ENCODE peak calls at places on chromosomes 1 and 21, in eight cellular contexts. W is tibial artery; Z is brain microvascular endothelial cell; H is Calu3; G is mammary epithelial cell; F is astrocyte of the cerebellum; I is WTC11; Y is CD4-positive, alpha-beta T cell. T is an unnamed sample.

GRCh38 chr1:162141273-162142023 is 72.0 kb downstream of the NOS1AP start:
- DNase-seq in G (peak), H (no peak), W (no peak), I (no peak), Y (no peak), Z (peak), F (peak), T (no peak)

GRCh38 chr1:39754026-39754569 is 15.4 kb downstream of the PPIE start:
- DNase-seq in F (peak), G (no peak), Y (no peak), W (no peak), Z (no peak), I (no peak), H (no peak), T (no peak)

GRCh38 chr1:98870959-98871903 is 133.4 kb downstream of the PLPPR5 start:
- DNase-seq in Z (peak), I (no peak), W (no peak), G (peak), F (no peak), H (peak), Y (peak), T (no peak)

GRCh38 chr1:69271569-69271968 is 296.2 kb upstream of the LRRC7 start:
- DNase-seq in G (no peak), I (no peak), H (no peak), Y (no peak), W (no peak), Z (no peak), F (no peak), T (no peak)

GRCh38 chr1:191074877-191075276 is 597.2 kb upstream of the BRINP3 start:
- DNase-seq in I (no peak), F (no peak), H (no peak), Y (no peak), W (no peak), G (no peak), Z (no peak), T (no peak)

GRCh38 chr21:26194811-26195251 is 24.3 kb upstream of the APP start:
- DNase-seq in G (no peak), H (no peak), Y (no peak), W (no peak), Z (no peak), F (no peak), I (no peak), T (no peak)

GRCh38 chr1:205629751-205630150 is 2.1 kb downstream of the ELK4 start:
- DNase-seq in H (no peak), G (no peak), I (no peak), Y (peak), F (no peak), W (no peak), Z (no peak), T (no peak)

GRCh38 chr1:6490181-6491075 is 1.0 kb downstream of the PLEKHG5 start:
- DNase-seq in H (peak), I (peak), W (no peak), F (peak), Z (peak), G (peak), Y (peak), T (peak)

GRCh38 chr1:180925471-180926051 is 12.9 kb downstream of the KIAA1614 start:
- DNase-seq in G (no peak), I (no peak), H (peak), F (no peak), W (no peak), Z (no peak), Y (no peak), T (no peak)

GRCh38 chr1:115564201-115564600 is 77.6 kb upstream of the VANGL1 start:
- DNase-seq in G (no peak), Y (no peak), F (no peak), Z (no peak), I (peak), H (no peak), W (no peak), T (no peak)

GRCh38 chr1:165836664-165837482 is 9.5 kb downstream of the UCK2 start:
- DNase-seq in I (no peak), Z (no peak), W (no peak), H (no peak), F (no peak), Y (no peak), G (no peak), T (no peak)

GRCh38 chr21:34336756-34337391 is 26.9 kb upstream of the KCNE2 start:
- DNase-seq in Y (no peak), W (peak), Z (peak), G (no peak), F (no peak), H (no peak), I (no peak), T (no peak)

GRCh38 chr1:231808990-231809389 is 182.4 kb downstream of the DISC1 start:
- DNase-seq in Y (no peak), I (no peak), W (no peak), H (no peak), F (no peak), Z (peak), G (peak), T (no peak)

GRCh38 chr1:3898994-3899775 is 887 bp downstream of the C1orf174 start:
- DNase-seq in F (no peak), H (no peak), Y (no peak), G (peak), I (no peak), W (peak), Z (no peak), T (no peak)
- TF ChIP-seq CTCF in F (peak), H (no peak), Y (no peak), G (peak), I (no peak), W (no peak), Z (peak), T (no peak)

GRCh38 chr1:203149188-203149840 is 21.8 kb downstream of the ADORA1 start:
- DNase-seq in I (no peak), F (no peak), Y (no peak), W (no peak), Z (no peak), H (no peak), G (no peak), T (no peak)

GRCh38 chr1:203146537-203146936 is 19.0 kb downstream of the ADORA1 start:
- DNase-seq in H (no peak), F (no peak), G (no peak), I (no peak), Y (no peak), Z (no peak), W (no peak), T (no peak)

GRCh38 chr1:203148579-203148978 is 21.1 kb downstream of the ADORA1 start:
- DNase-seq in Y (no peak), F (no peak), I (no peak), W (no peak), Z (no peak), H (no peak), G (no peak), T (no peak)

GRCh38 chr1:203147376-203147775 is 19.9 kb downstream of the ADORA1 start:
- DNase-seq in G (no peak), Z (no peak), F (no peak), H (no peak), Y (no peak), I (no peak), W (no peak), T (no peak)

DNA sequence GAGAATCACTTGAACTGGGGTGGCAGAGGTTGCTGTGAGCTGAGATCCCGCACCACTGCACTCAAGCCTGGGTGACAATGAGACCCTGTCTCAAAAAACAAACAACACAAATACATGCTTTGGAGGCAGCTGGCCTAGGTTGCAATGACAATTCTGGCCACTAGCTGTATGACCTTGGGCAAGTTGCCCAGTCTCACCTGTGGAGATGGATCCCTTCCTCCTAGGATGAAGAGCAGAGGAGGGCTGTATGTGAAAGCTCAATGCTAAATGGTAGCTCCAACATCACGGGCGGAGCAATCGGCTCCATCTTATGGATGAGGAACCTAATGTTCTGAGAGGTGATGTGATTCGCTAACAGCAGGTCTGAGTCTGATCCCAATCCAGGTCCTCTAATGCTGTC is 20.6 kb downstream of the ADORA1 start:
- DNase-seq in G (no peak), I (peak), W (no peak), Y (no peak), H (peak), Z (no peak), F (no peak), T (no peak)
- TF ChIP-seq CTCF in G (peak), I (no peak), W (no peak), Y (no peak), H (peak), Z (peak), F (peak), T (no peak)

DNA sequence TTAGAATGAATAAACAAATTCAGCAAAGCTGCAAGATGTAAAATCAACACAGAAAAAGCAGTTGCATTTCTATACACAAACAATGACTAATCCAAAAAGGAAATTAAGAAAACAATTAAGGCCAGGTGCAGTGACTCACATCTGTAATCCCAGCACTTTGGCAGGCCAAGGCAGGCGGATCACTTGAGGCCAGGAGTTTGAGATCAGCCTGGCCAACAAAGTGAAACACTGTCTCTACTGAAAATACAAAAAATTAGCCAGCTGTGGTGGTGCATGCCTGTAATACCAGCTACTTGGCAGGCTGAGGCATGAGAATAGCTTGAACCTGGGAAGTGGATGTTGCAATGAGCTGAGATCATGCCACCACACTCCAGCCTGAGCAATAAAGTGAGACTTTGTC is 22.3 kb downstream of the THEM4 start:
- DNase-seq in F (no peak), I (no peak), Z (peak), H (peak), Y (no peak), W (no peak), G (peak), T (no peak)
- TF ChIP-seq CTCF in F (no peak), I (no peak), Z (no peak), H (no peak), Y (no peak), W (no peak), G (no peak), T (no peak)

GRCh38 chr1:228226956-228227791 is 19.3 kb downstream of the OBSCN start:
- DNase-seq in W (no peak), H (peak), G (no peak), Y (no peak), F (no peak), I (no peak), Z (peak), T (no peak)
- TF ChIP-seq CTCF in W (no peak), H (peak), G (peak), Y (no peak), F (no peak), I (no peak), Z (peak), T (no peak)

DNA sequence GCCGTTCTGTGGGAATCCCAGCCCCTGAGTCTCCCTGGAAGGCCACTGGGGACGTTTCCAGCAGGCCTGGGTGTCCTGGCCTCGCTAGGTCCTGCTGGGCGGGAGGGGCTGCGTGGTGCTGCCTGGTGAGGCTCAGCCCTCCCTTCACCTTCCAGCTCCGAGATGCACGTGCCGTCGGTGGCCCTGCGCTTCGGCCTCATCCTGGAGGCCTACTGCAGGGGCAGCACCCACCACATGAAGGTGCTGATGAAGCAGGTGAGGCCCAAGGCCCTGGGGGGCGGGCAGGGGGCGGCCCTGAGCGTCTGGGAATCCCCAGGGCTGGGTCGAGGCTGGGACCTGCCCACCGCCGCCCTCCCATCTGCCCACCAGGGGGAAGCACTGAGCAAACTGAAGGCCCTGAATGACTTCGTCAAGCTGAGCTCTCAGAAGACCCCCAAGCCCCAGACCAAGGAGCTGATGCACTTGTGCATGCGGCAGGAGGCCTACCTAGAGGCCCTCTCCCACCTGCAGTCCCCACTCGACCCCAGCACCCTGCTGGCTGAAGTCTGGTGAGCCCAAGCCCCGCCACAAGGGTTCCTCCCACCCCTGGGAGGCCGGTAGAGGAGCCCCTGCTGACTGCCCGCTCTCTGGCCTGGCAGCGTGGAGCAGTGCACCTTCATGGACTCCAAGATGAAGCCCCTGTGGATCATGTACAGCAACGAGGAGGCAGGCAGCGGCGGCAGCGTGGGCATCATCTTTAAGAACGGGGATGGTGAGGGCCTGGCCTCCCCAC is 70.3 kb downstream of the PIK3CD start:
- DNase-seq in Z (peak), W (no peak), G (no peak), F (no peak), Y (peak), I (peak), H (peak), T (peak)
- TF ChIP-seq CTCF in Z (peak), W (peak), G (peak), F (peak), Y (peak), I (peak), H (peak), T (peak)

DNA sequence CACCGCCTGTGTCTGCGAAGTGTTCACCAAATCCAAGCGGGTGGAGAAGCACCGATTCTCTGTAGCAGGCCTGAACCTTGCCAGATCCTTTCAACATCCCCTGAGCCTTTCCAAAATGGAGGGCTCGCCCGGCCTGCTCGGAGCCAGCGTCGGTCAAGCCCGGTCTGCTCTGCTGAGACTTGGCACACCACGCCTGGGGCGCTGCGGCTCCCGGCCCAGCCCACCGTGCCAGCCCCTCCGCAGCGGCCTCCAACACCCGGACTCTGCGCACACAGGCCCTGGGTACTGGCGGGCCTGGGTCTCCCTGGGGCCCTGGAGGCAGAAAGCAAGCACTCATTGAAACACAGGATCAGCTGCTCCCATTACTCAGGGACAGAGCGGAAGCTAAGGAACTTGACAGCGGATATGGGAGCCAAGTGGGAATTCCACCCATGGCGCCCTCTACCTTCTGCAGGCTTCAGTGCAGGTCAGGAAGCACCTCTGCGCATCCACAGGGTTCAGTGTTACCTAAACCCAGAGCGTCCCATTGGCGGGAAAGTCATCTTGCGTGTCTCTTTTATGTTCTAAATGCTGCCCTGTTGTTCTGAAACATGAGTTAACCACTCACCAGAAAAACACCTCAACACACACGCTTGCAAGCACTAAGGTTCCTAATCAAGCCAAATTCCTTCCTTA is 159.9 kb downstream of the ZBTB18 start:
- DNase-seq in G (no peak), W (no peak), F (no peak), H (no peak), I (peak), Z (no peak), Y (no peak), T (no peak)
- TF ChIP-seq CTCF in G (peak), W (peak), F (peak), H (peak), I (peak), Z (peak), Y (no peak), T (no peak)

DNA sequence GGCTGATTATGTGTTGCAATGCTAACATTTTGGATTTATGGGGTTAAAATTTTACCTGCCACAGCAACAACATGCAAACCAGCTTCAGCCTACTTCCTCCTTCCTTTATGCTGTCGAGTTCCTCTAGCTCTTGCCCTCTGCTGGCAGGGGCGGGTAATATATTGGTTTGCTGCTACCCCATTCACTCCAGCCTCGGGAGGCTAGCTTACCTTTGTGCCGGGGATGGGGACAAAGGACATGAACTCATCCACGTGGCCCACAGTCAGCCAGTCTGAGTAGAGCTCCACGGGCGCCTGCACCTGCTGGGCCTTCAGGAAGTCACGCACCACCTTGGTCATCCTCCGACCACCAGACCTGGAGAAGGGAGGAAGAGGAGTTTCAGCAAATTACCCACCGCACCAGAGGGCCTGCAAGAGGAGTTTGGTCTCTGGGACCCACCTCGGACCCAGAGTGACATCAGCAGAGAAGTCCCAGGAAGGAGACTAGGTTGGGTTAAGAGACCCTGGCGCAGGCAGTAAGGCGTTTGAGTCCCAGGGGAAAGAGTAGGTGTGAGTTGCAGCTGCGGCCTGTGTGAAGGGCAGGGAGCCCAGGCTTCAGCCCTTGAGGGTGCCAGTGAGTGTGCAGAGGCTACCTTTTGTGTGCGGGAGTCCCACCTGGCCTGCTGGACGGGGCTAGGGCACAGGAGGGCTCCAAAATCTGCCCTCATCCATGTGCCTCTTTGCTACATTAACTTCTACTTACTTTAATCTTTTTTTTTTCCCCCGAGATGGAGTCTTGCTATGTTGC is 21.8 kb upstream of the SDHB start:
- DNase-seq in Y (no peak), H (peak), W (no peak), I (peak), Z (no peak), G (no peak), F (no peak), T (no peak)
- TF ChIP-seq CTCF in Y (no peak), H (peak), W (no peak), I (peak), Z (peak), G (peak), F (peak), T (no peak)

DNA sequence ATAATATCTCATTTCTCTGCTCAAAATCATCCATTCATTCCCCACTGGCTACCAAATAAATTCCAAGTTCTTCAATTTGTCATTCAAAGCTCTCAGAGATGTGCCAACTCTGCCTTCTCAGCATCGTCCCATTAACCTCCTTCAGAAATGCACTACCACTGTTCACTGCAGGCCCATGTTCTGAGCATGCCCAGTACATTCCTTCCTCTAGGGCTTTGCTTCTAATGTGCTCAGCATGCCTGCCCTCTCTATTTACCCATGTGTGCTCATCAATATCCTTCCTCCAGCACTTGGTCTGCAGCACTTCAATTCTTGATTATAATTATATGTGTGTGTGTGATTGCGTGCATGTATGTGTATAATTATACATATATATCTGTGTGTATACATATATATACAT is 36.1 kb upstream of the RGS8 start:
- DNase-seq in W (no peak), Y (no peak), Z (peak), F (no peak), H (peak), I (no peak), G (peak), T (no peak)
- TF ChIP-seq CTCF in W (no peak), Y (no peak), Z (peak), F (no peak), H (peak), I (no peak), G (peak), T (no peak)

DNA sequence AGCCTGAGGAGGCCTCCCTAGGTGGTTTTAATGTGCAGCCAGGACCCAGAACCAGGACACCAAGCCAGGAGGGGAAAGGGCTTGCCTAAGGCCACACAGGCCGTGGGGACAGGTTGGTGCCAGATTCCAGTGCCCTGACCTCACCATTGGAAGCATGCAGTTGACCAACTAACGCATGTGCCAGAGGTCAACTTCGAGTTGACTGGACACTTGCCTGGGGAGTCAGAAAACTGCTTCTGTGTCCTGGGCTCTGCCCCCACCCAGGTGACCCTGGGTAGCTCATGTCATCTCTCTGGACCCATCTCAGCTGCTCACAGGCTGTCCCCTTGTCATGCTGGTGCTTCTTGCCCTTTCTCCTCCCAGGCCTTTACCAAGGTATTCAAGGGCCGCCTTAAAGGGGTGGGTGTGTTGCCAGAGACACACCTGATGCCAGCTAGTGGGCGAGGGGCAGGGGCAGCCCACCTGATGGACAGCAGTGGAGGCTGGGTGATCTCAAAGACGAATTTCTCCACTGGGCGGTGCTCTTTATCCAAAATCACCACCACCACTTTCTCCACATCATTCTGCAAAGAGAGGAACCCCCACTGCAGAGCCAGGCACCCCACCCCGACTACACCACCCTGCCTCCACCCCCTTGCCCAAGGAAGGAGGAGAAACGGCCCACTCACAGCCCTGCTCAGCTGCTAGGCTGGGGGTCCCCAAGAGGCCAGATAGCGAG is 4.4 kb downstream of the MAD2L2 start:
- DNase-seq in Z (no peak), F (no peak), W (no peak), I (no peak), G (no peak), H (no peak), Y (no peak), T (no peak)
- TF ChIP-seq CTCF in Z (no peak), F (no peak), W (no peak), I (no peak), G (no peak), H (no peak), Y (no peak), T (no peak)

GRCh38 chr1:52404975-52405338 is 555 bp downstream of the PRPF38A start:
- DNase-seq in Y (no peak), H (no peak), F (no peak), Z (no peak), G (no peak), I (no peak), W (no peak), T (no peak)
- TF ChIP-seq CTCF in Y (no peak), H (no peak), F (no peak), Z (no peak), G (no peak), I (no peak), W (no peak), T (no peak)